ENCODE peak calls at places on chromosome 17, in five cellular contexts. D is DMS 273 treated with DMSO at 0.1 percent for 48 hours, E is right atrium auricular region, K is AG10803, N is RPMI7951. A is an unnamed sample.

GRCh38 chr17:30369995-30370394 is 8.7 kb upstream of the CPD start:
- DNase-seq in D (no peak), E (no peak), K (no peak), N (no peak), A (no peak)

GRCh38 chr17:42460371-42460770 is 1.7 kb downstream of the ATP6V0A1 start:
- DNase-seq in D (no peak), E (no peak), K (no peak), N (no peak), A (no peak)

GRCh38 chr17:66190738-66191606 is 961 bp downstream of the CEP112 start:
- DNase-seq in D (no peak), E (no peak), K (peak; percentile 56), N (peak; percentile 19), A (no peak)

GRCh38 chr17:48628641-48629410 is 2.7 kb upstream of the HOXB9 start:
- DNase-seq in D (no peak), E (no peak), K (no peak), N (no peak), A (no peak)

GRCh38 chr17:59121901-59122480 is 15.3 kb upstream of the TRIM37 start:
- DNase-seq in D (no peak), E (no peak), K (no peak), N (no peak), A (no peak)

GRCh38 chr17:43543771-43544575 is 2.2 kb downstream of the ETV4 start:
- DNase-seq in D (no peak), E (no peak), K (no peak), N (no peak), A (no peak)

GRCh38 chr17:66445229-66445628 is 142.8 kb downstream of the PRKCA start:
- DNase-seq in D (no peak), E (no peak), K (peak; percentile 84), N (no peak), A (no peak)

GRCh38 chr17:15213381-15214087 is 51.6 kb downstream of the PMP22 start:
- DNase-seq in D (no peak), E (no peak), K (peak; percentile 41), N (no peak), A (no peak)

GRCh38 chr17:48308591-48308990 is 121.4 kb downstream of the SKAP1 start:
- DNase-seq in D (no peak), E (no peak), K (no peak), N (no peak), A (no peak)

GRCh38 chr17:67467500-67468481 is 90.7 kb downstream of the PITPNC1 start:
- DNase-seq in D (peak; percentile 55), E (no peak), K (peak; percentile 58), N (no peak), A (no peak)

GRCh38 chr17:39487946-39488345 is 26.7 kb downstream of the CDK12 start:
- DNase-seq in D (no peak), E (no peak), K (peak; percentile 15), N (no peak), A (no peak)

GRCh38 chr17:27993723-27994310 is 48.7 kb upstream of the NLK start:
- DNase-seq in D (no peak), E (no peak), K (no peak), N (peak; percentile 17), A (no peak)

GRCh38 chr17:80474933-80475915 is 1.2 kb downstream of the NPTX1 start:
- DNase-seq in D (no peak), E (no peak), K (no peak), N (no peak), A (no peak)

GRCh38 chr17:15233971-15234370 is 31.2 kb downstream of the PMP22 start:
- DNase-seq in D (no peak), E (no peak), K (no peak), N (no peak), A (no peak)

GRCh38 chr17:51428668-51429486 is 168.5 kb downstream of the UTP18 start:
- DNase-seq in D (no peak), E (no peak), K (no peak), N (no peak), A (peak; percentile 57)

GRCh38 chr17:76336756-76337412 is 16.8 kb downstream of the PRPSAP1 start:
- DNase-seq in D (no peak), E (no peak), K (peak; percentile 31), N (peak; percentile 7), A (no peak)